ENCODE peak calls at places on chromosomes 13 and 19, in eight cellular contexts. R is EL, S is lower leg skin, J is anterior cingulate cortex, Q is GM12891, A is activated gamma-delta T cell treated with Interleukin-2 at 50 U/mL for 16 hours, M is HTR-8/SVneo, D is Peyer's patch. O is an unnamed sample.

GRCh38 chr19:16859626-16860025 is 29.2 kb upstream of the F2RL3 start:
- DNase-seq in R (no peak), S (no peak), M (no peak), D (no peak), A (no peak), J (no peak), Q (no peak), O (no peak)

GRCh38 chr19:5031231-5032100 is 62.6 kb downstream of the KDM4B start:
- DNase-seq in R (peak), A (peak), M (peak), S (peak), D (peak), J (peak), Q (peak), O (peak)

GRCh38 chr19:40370997-40371801 is 18.8 kb downstream of the HIPK4 start:
- DNase-seq in Q (no peak), A (no peak), R (no peak), S (no peak), M (no peak), D (no peak), J (no peak), O (no peak)

GRCh38 chr19:31110331-31110730 is 238.9 kb downstream of the TSHZ3 start:
- DNase-seq in Q (no peak), M (peak), D (no peak), A (no peak), J (no peak), S (no peak), R (peak), O (no peak)

GRCh38 chr13:49690133-49690989 is 925 bp downstream of the EBPL start:
- DNase-seq in M (no peak), S (no peak), A (no peak), Q (peak), R (peak), D (no peak), J (no peak), O (no peak)

GRCh38 chr19:2259331-2259730 is 3.1 kb upstream of the JSRP1 start:
- DNase-seq in R (peak), M (no peak), S (no peak), A (no peak), D (no peak), Q (no peak), J (no peak), O (no peak)

GRCh38 chr13:97932006-97932405 is 21.5 kb upstream of the IPO5 start:
- DNase-seq in Q (no peak), A (no peak), J (no peak), D (no peak), M (no peak), S (peak), R (no peak), O (no peak)

GRCh38 chr13:113978741-113979481 is 5.0 kb upstream of the C13orf46 start:
- DNase-seq in R (no peak), J (no peak), D (no peak), Q (no peak), M (no peak), S (no peak), A (no peak), O (no peak)

GRCh38 chr19:10566658-10567410 is 1.0 kb upstream of the KRI1 start:
- DNase-seq in J (no peak), A (peak), M (no peak), D (peak), S (no peak), R (no peak), Q (no peak), O (no peak)

GRCh38 chr13:101640797-101641400 is 188.4 kb downstream of the ITGBL1 start:
- DNase-seq in M (peak), D (no peak), J (no peak), A (no peak), R (peak), S (no peak), Q (no peak), O (no peak)

GRCh38 chr13:27791146-27791900 is 960 bp upstream of the GSX1 start:
- DNase-seq in D (no peak), A (no peak), M (no peak), J (no peak), Q (no peak), R (no peak), S (peak), O (no peak)

GRCh38 chr19:27754700-27755099 is 1458.3 kb downstream of the UQCRFS1 start:
- DNase-seq in J (no peak), S (no peak), M (no peak), R (no peak), D (no peak), A (no peak), Q (no peak), O (no peak)

GRCh38 chr13:48595330-48596127 is 58.2 kb upstream of the CYSLTR2 start:
- DNase-seq in J (no peak), S (no peak), Q (no peak), M (peak), R (peak), D (no peak), A (peak), O (no peak)

GRCh38 chr19:53951947-53952346 is 10.8 kb upstream of the CACNG8 start:
- DNase-seq in J (no peak), A (no peak), S (no peak), D (no peak), R (no peak), Q (no peak), M (no peak), O (no peak)

O was measured in dorsolateral prefrontal cortex.